ENCODE peak calls at places on chromosomes 7 and 10, in nine cellular contexts. Y is pancreas, L is sigmoid colon, O is epithelial cell of esophagus, A is spleen, D is fibroblast of mammary gland, K is GM20000, M is fibroblast of pulmonary artery, C is tibial artery. B is an unnamed sample.
A peak's percentile ranks its signal among the peaks of the same experiment; 100 is the strongest.

GRCh38 chr10:117543999-117544728 is 1.6 kb downstream of the EMX2 start:
- DNase-seq in Y (no peak), L (no peak), O (no peak), A (no peak), D (no peak), K (peak; percentile 32), M (no peak), C (peak; percentile 70), B (no peak)

GRCh38 chr7:32290015-32290414 is 200.2 kb downstream of the LSM5 start:
- DNase-seq in Y (no peak), L (peak; percentile 75), O (no peak), A (no peak), D (no peak), K (no peak), M (no peak), C (no peak), B (no peak)

GRCh38 chr10:6201511-6201975 is 1.2 kb upstream of the PFKFB3 start:
- DNase-seq in Y (peak; percentile 88), L (peak; percentile 89), O (peak; percentile 82), A (peak; percentile 95), D (peak; percentile 31), K (peak; percentile 94), M (peak; percentile 58), C (peak; percentile 92), B (no peak)

GRCh38 chr7:101681170-101682007 is 52.3 kb upstream of the MYL10 start:
- DNase-seq in Y (peak; percentile 65), L (no peak), O (peak; percentile 69), A (no peak), D (peak; percentile 84), K (no peak), M (peak; percentile 71), C (peak; percentile 93), B (no peak)

GRCh38 chr7:79199266-79199665 is 254.2 kb downstream of the MAGI2 start:
- DNase-seq in Y (no peak), L (no peak), O (no peak), A (no peak), D (peak; percentile 68), K (no peak), M (peak; percentile 4), C (no peak), B (no peak)

GRCh38 chr10:75971402-75972211 is 540.2 kb downstream of the LRMDA start:
- DNase-seq in Y (no peak), L (no peak), O (no peak), A (no peak), D (peak; percentile 93), K (no peak), M (peak; percentile 19), C (no peak), B (no peak)

GRCh38 chr7:54908760-54909438 is 109.9 kb upstream of the EGFR start:
- DNase-seq in Y (no peak), L (no peak), O (no peak), A (no peak), D (no peak), K (no peak), M (no peak), C (no peak), B (no peak)

GRCh38 chr10:59082249-59082648 is 94.2 kb upstream of the PHYHIPL start:
- DNase-seq in Y (no peak), L (no peak), O (peak; percentile 91), A (no peak), D (no peak), K (no peak), M (no peak), C (no peak), B (no peak)

GRCh38 chr7:23123465-23123864 is 17.9 kb downstream of the KLHL7 start:
- DNase-seq in Y (no peak), L (no peak), O (no peak), A (no peak), D (no peak), K (no peak), M (no peak), C (no peak), B (no peak)

GRCh38 chr7:30679664-30680063 is 2.6 kb downstream of the CRHR2 start:
- DNase-seq in Y (no peak), L (no peak), O (no peak), A (no peak), D (no peak), K (no peak), M (no peak), C (no peak), B (no peak)

GRCh38 chr10:114730291-114730690 is 72.2 kb upstream of the ABLIM1 start:
- DNase-seq in Y (no peak), L (no peak), O (no peak), A (no peak), D (no peak), K (no peak), M (no peak), C (no peak), B (no peak)

GRCh38 chr7:46710927-46711326 is 789.9 kb upstream of the IGFBP3 start:
- DNase-seq in Y (no peak), L (no peak), O (peak; percentile 45), A (no peak), D (peak; percentile 16), K (no peak), M (peak; percentile 35), C (no peak), B (no peak)

GRCh38 chr10:52423369-52423768 is 109.3 kb downstream of the DKK1 start:
- DNase-seq in Y (no peak), L (no peak), O (peak; percentile 50), A (no peak), D (peak; percentile 33), K (no peak), M (peak; percentile 22), C (no peak), B (no peak)

GRCh38 chr7:121032645-121033460 is 44.3 kb downstream of the CPED1 start:
- DNase-seq in Y (no peak), L (no peak), O (peak; percentile 39), A (no peak), D (peak; percentile 48), K (no peak), M (no peak), C (no peak), B (no peak)

GRCh38 chr7:148419856-148420508 is 170.6 kb upstream of the C7orf33 start:
- DNase-seq in Y (no peak), L (no peak), O (no peak), A (no peak), D (no peak), K (no peak), M (no peak), C (no peak), B (no peak)

GRCh38 chr10:97336942-97337719 is 2.6 kb upstream of the FRAT2 start:
- DNase-seq in Y (no peak), L (no peak), O (peak; percentile 89), A (no peak), D (no peak), K (no peak), M (no peak), C (no peak), B (no peak)

GRCh38 chr7:71507665-71508064 is 375.7 kb downstream of the GALNT17 start:
- DNase-seq in Y (no peak), L (no peak), O (no peak), A (no peak), D (no peak), K (no peak), M (no peak), C (no peak), B (no peak)

GRCh38 chr7:71509381-71509780 is 377.4 kb downstream of the GALNT17 start:
- DNase-seq in Y (no peak), L (no peak), O (no peak), A (no peak), D (no peak), K (no peak), M (no peak), C (no peak), B (no peak)

GRCh38 chr7:71506822-71507221 is 374.9 kb downstream of the GALNT17 start:
- DNase-seq in Y (no peak), L (no peak), O (no peak), A (no peak), D (no peak), K (no peak), M (no peak), C (no peak), B (no peak)

DNA sequence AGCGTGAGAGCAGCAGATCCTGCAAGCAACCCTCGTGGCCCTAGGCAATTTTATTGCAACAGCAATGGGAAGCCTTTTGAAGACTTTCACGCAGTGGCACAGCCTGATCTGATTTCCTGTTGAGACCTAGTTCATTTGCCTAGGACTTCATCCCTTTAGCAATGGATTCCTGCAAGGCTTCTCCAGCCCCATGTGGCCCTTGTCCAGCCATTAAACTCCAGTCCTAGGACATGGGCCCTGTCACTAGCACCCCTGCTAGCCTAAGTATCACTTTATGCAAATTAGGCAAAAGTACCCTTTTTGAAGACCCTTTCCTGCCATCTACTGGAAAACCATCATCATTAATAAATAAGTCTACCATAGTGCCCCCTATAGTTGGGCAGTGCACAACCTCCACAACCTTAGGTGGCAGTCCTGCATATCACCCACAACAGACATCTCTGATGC is 379.4 kb downstream of the GALNT17 start:
- DNase-seq in Y (no peak), L (no peak), O (no peak), A (no peak), D (peak; percentile 17), K (no peak), M (no peak), C (no peak), B (no peak)
- TF ChIP-seq CTCF in Y (no peak), L (no peak), O (no peak), A (no peak), D (peak; percentile 16), K (no peak), M (no peak), C (peak; percentile 10), B (no peak)

GRCh38 chr10:63767512-63767911 is 246.3 kb downstream of the REEP3 start:
- DNase-seq in Y (no peak), L (no peak), O (peak; percentile 13), A (no peak), D (peak; percentile 54), K (peak; percentile 21), M (peak; percentile 63), C (no peak), B (no peak)
- TF ChIP-seq CTCF in Y (no peak), L (peak; percentile 24), O (no peak), A (peak; percentile 13), D (peak; percentile 52), K (no peak), M (peak; percentile 53), C (peak; percentile 56), B (peak; percentile 66)

GRCh38 chr7:135712182-135712782 is 15.7 kb downstream of the SLC13A4 start:
- DNase-seq in Y (no peak), L (no peak), O (no peak), A (no peak), D (no peak), K (no peak), M (peak; percentile 28), C (no peak), B (no peak)
- TF ChIP-seq CTCF in Y (no peak), L (no peak), O (no peak), A (no peak), D (no peak), K (no peak), M (peak; percentile 20), C (no peak), B (no peak)

DNA sequence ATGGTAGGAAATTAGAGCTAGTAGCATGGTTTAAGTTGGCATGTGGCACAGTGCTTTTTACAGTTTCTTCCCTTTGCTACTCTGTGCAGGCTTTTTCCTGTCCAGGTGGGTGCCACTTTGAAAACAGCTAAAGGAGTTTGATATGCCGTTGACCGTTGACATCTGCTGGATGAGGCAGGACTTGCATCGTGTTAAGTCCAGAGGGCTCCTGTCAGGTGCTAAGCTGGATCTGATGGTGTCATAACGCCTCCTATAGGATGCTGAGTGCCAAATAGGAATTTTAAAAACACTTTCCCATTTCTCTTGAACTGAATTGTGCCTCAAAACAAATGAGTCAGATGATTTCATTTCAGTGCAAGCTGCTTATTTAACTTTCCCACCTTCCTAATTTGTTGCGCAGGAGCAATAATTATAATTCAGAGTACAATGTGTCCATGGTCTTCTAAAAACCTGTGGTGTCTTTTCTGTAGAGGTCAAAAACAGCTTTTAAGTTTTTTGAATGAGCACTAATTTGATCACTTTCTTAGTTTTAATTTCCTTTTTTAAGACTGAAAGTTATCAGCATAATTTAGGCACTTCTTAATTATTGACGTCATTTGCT is 178.3 kb downstream of the CDCA7L start:
- DNase-seq in Y (no peak), L (no peak), O (peak; percentile 88), A (no peak), D (peak; percentile 55), K (peak; percentile 42), M (peak; percentile 83), C (no peak), B (no peak)
- TF ChIP-seq CTCF in Y (peak; percentile 28), L (no peak), O (peak; percentile 85), A (peak; percentile 38), D (peak; percentile 23), K (peak; percentile 56), M (peak; percentile 68), C (no peak), B (peak; percentile 82)

B was measured in type B pancreatic cell.